ENCODE peak calls at places on chromosomes 3 and 15, in five cellular contexts. E is hippocampal formation, R is RWPE2, A is thoracic aorta, X is esophagus squamous epithelium. O is an unnamed sample.

GRCh38 chr3:29759443-29760033 is 478.7 kb downstream of the RBMS3 start:
- DNase-seq in E (no peak), A (no peak), R (no peak), X (no peak), O (peak)

GRCh38 chr15:96629501-96629900 is 299.0 kb downstream of the NR2F2 start:
- DNase-seq in E (no peak), A (no peak), R (no peak), X (no peak), O (peak)

GRCh38 chr3:38990621-38991020 is 61.1 kb downstream of the SCN11A start:
- DNase-seq in E (no peak), A (no peak), R (no peak), X (no peak), O (no peak)

GRCh38 chr15:66670698-66671580 is 31.1 kb upstream of the SMAD6 start:
- DNase-seq in E (no peak), R (peak), A (no peak), X (no peak), O (no peak)

GRCh38 chr3:194287977-194288706 is 63.0 kb downstream of the CPN2 start:
- DNase-seq in A (no peak), X (no peak), R (no peak), E (no peak), O (no peak)

GRCh38 chr15:23035964-23036566 is 3.3 kb downstream of the TUBGCP5 start:
- DNase-seq in R (peak), E (no peak), X (no peak), A (no peak), O (no peak)

GRCh38 chr3:50356553-50356952 is 2.8 kb downstream of the TMEM115 start:
- DNase-seq in R (no peak), E (no peak), A (no peak), X (no peak), O (no peak)

GRCh38 chr15:89401636-89402252 is 67.1 kb upstream of the POLG start:
- DNase-seq in A (no peak), E (no peak), X (no peak), R (no peak), O (no peak)

GRCh38 chr15:23497710-23498111 is 50.7 kb upstream of the GOLGA6L2 start:
- DNase-seq in A (no peak), X (no peak), E (peak), R (no peak), O (peak)

GRCh38 chr3:130300888-130301287 is 44.6 kb upstream of the COL6A5 start:
- DNase-seq in R (no peak), A (no peak), E (no peak), X (no peak), O (no peak)

GRCh38 chr15:81221449-81221848 is 24.8 kb downstream of the IL16 start:
- DNase-seq in R (no peak), A (no peak), X (no peak), E (no peak), O (no peak)

GRCh38 chr15:84973492-84974460 is 7.9 kb upstream of the PDE8A start:
- DNase-seq in R (no peak), E (no peak), A (no peak), X (no peak), O (no peak)

GRCh38 chr3:149969110-149969944 is 1.4 kb downstream of the PFN2 start:
- DNase-seq in A (peak), X (no peak), E (peak), R (peak), O (peak)

GRCh38 chr3:189172668-189173419 is 1.1 kb downstream of the TPRG1 start:
- DNase-seq in X (no peak), R (no peak), A (no peak), E (no peak), O (no peak)

GRCh38 chr3:114428173-114428606 is 134.4 kb downstream of the TIGIT start:
- DNase-seq in R (no peak), E (no peak), A (no peak), X (no peak), O (no peak)

GRCh38 chr3:53795176-53795575 is 51.0 kb downstream of the CHDH start:
- DNase-seq in X (no peak), A (no peak), R (no peak), E (no peak), O (no peak)

GRCh38 chr3:12513694-12514446 is 29.6 kb downstream of the TSEN2 start:
- DNase-seq in X (no peak), E (no peak), A (no peak), R (no peak), O (no peak)

GRCh38 chr15:63046927-63047760 is 4.6 kb downstream of the TPM1 start:
- DNase-seq in A (no peak), X (no peak), R (no peak), E (no peak), O (no peak)

GRCh38 chr15:64749167-64749566 is 26.2 kb downstream of the RBPMS2 start:
- DNase-seq in X (no peak), E (no peak), R (no peak), A (no peak), O (no peak)

GRCh38 chr3:15983232-15983631 is 185.5 kb upstream of the ANKRD28 start:
- DNase-seq in E (no peak), A (no peak), X (no peak), R (peak), O (no peak)

GRCh38 chr3:15292765-15293522 is 39.4 kb downstream of the SH3BP5 start:
- DNase-seq in X (no peak), A (no peak), R (no peak), E (no peak), O (no peak)

GRCh38 chr3:50304601-50305000 is 1.2 kb upstream of the HYAL1 start:
- DNase-seq in X (no peak), A (no peak), R (no peak), E (no peak), O (no peak)

GRCh38 chr3:136343873-136344281 is 93.7 kb downstream of the PCCB start:
- DNase-seq in R (peak), X (no peak), A (peak), E (no peak), O (no peak)

GRCh38 chr15:72020799-72021198 is 97.2 kb downstream of the MYO9A start:
- DNase-seq in X (no peak), A (no peak), R (no peak), E (no peak), O (no peak)

GRCh38 chr3:195226900-195227447 is 44.0 kb downstream of the XXYLT1 start:
- DNase-seq in X (no peak), E (no peak), A (no peak), R (no peak), O (no peak)

GRCh38 chr3:152556731-152557254 is 278.1 kb upstream of the P2RY1 start:
- DNase-seq in X (no peak), E (no peak), R (no peak), A (no peak), O (no peak)

GRCh38 chr3:171255236-171255806 is 204.9 kb downstream of the TNIK start:
- DNase-seq in A (no peak), X (no peak), E (no peak), R (no peak), O (no peak)

GRCh38 chr3:39712413-39713048 is 96.9 kb upstream of the MYRIP start:
- DNase-seq in A (no peak), E (no peak), X (no peak), R (no peak), O (no peak)

GRCh38 chr3:7630925-7631324 is 770.0 kb downstream of the GRM7 start:
- DNase-seq in X (no peak), E (no peak), A (no peak), R (no peak), O (no peak)

GRCh38 chr3:30813734-30814133 is 80.7 kb downstream of the GADL1 start:
- DNase-seq in A (no peak), E (no peak), R (no peak), X (no peak), O (no peak)

GRCh38 chr15:58517682-58518525 is 86.1 kb downstream of the LIPC start:
- DNase-seq in R (no peak), A (no peak), E (no peak), X (no peak), O (peak)

GRCh38 chr3:89740029-89740880 is 632.8 kb downstream of the EPHA3 start:
- DNase-seq in R (no peak), A (no peak), E (no peak), X (no peak), O (no peak)

GRCh38 chr3:52196977-52197376 is 983 bp upstream of the ALAS1 start:
- DNase-seq in X (no peak), E (no peak), R (no peak), A (no peak), O (no peak)

GRCh38 chr15:60006203-60006782 is 2.2 kb downstream of the FOXB1 start:
- DNase-seq in E (no peak), R (no peak), A (no peak), X (no peak), O (peak)

GRCh38 chr3:50251220-50251619 is 15.2 kb downstream of the GNAI2 start:
- DNase-seq in R (peak), X (no peak), E (no peak), A (no peak), O (no peak)